ENCODE peak calls at places on chromosomes 11 and 22, in six cellular contexts. I is mammary epithelial cell, B is heart left ventricle, P is left lung, Y is uterus, O is mucosa of descending colon. E is an unnamed sample.

GRCh38 chr11:106917973-106918372 is 100.3 kb downstream of the GUCY1A2 start:
- DNase-seq in I (no peak), B (no peak), P (no peak), Y (no peak), O (peak; percentile 3), E (no peak)

GRCh38 chr11:29063630-29064361 is 953.0 kb downstream of the KCNA4 start:
- DNase-seq in I (no peak), B (no peak), P (no peak), Y (no peak), O (no peak), E (no peak)

GRCh38 chr11:44397586-44398178 is 87.7 kb upstream of the ALX4 start:
- DNase-seq in I (no peak), B (no peak), P (no peak), Y (no peak), O (no peak), E (no peak)

GRCh38 chr11:71476031-71476430 is 23.0 kb downstream of the NADSYN1 start:
- DNase-seq in I (no peak), B (no peak), P (no peak), Y (no peak), O (no peak), E (no peak)

GRCh38 chr22:47095395-47096122 is 333.1 kb downstream of the TBC1D22A start:
- DNase-seq in I (no peak), B (no peak), P (no peak), Y (no peak), O (no peak), E (no peak)

GRCh38 chr11:128725630-128726461 is 32.0 kb downstream of the FLI1 start:
- DNase-seq in I (peak; percentile 68), B (no peak), P (no peak), Y (no peak), O (peak; percentile 57), E (peak; percentile 61)

GRCh38 chr11:107508201-107508857 is 50.7 kb upstream of the CWF19L2 start:
- DNase-seq in I (no peak), B (no peak), P (no peak), Y (no peak), O (no peak), E (no peak)

GRCh38 chr22:45688606-45689080 is 17.0 kb downstream of the ATXN10 start:
- DNase-seq in I (peak; percentile 62), B (no peak), P (no peak), Y (no peak), O (no peak), E (no peak)

GRCh38 chr11:118930152-118930712 is 4.5 kb upstream of the BCL9L start:
- DNase-seq in I (peak; percentile 91), B (peak; percentile 84), P (peak; percentile 88), Y (peak; percentile 91), O (peak; percentile 98), E (peak; percentile 89)

GRCh38 chr11:101438126-101438525 is 145.7 kb downstream of the TRPC6 start:
- DNase-seq in I (no peak), B (no peak), P (no peak), Y (no peak), O (no peak), E (no peak)

GRCh38 chr22:44158766-44159165 is 22.0 kb upstream of the PARVG start:
- DNase-seq in I (no peak), B (no peak), P (no peak), Y (no peak), O (no peak), E (no peak)

GRCh38 chr11:45599161-45599943 is 66.1 kb downstream of the CHST1 start:
- DNase-seq in I (no peak), B (no peak), P (no peak), Y (no peak), O (no peak), E (no peak)

GRCh38 chr11:116853461-116854073 is 16.1 kb upstream of the APOA1 start:
- DNase-seq in I (peak; percentile 96), B (no peak), P (no peak), Y (no peak), O (peak; percentile 59), E (peak; percentile 28)

GRCh38 chr11:29485641-29486040 is 531.2 kb downstream of the KCNA4 start:
- DNase-seq in I (no peak), B (no peak), P (no peak), Y (no peak), O (no peak), E (no peak)

GRCh38 chr11:58905141-58905715 is 34.1 kb upstream of the GLYATL1 start:
- DNase-seq in I (peak; percentile 74), B (peak; percentile 22), P (no peak), Y (no peak), O (no peak), E (no peak)

GRCh38 chr11:68099474-68100405 is 21.4 kb downstream of the CHKA start:
- DNase-seq in I (no peak), B (peak; percentile 35), P (peak; percentile 70), Y (no peak), O (peak; percentile 70), E (peak; percentile 11)

GRCh38 chr22:19714320-19715252 is at the start of gene SEPTIN5:
- DNase-seq in I (no peak), B (peak; percentile 36), P (no peak), Y (no peak), O (no peak), E (no peak)

GRCh38 chr22:24106385-24107381 is 74.6 kb upstream of the SUSD2 start:
- DNase-seq in I (no peak), B (no peak), P (no peak), Y (peak; percentile 31), O (peak; percentile 22), E (peak; percentile 44)
- TF ChIP-seq CTCF in I (no peak), B (peak; percentile 28), P (no peak), Y (peak; percentile 50), O (no peak), E (no peak)

GRCh38 chr11:10379433-10379832 is 74.6 kb downstream of the ADM start:
- DNase-seq in I (no peak), B (no peak), P (no peak), Y (no peak), O (no peak), E (no peak)
- H3K4me3 ChIP-seq in I (no peak overlapping the region), B (no peak overlapping the region), P (no peak overlapping the region), Y (no peak overlapping the region), O (no peak overlapping the region), E (no peak overlapping the region)

GRCh38 chr11:2375341-2375853 is 1.7 kb upstream of the CD81 start:
- DNase-seq in I (no peak), B (peak; percentile 75), P (no peak), Y (no peak), O (no peak), E (no peak)
- TF ChIP-seq CTCF in I (no peak), B (no peak), P (no peak), Y (no peak), O (no peak), E (no peak)

DNA sequence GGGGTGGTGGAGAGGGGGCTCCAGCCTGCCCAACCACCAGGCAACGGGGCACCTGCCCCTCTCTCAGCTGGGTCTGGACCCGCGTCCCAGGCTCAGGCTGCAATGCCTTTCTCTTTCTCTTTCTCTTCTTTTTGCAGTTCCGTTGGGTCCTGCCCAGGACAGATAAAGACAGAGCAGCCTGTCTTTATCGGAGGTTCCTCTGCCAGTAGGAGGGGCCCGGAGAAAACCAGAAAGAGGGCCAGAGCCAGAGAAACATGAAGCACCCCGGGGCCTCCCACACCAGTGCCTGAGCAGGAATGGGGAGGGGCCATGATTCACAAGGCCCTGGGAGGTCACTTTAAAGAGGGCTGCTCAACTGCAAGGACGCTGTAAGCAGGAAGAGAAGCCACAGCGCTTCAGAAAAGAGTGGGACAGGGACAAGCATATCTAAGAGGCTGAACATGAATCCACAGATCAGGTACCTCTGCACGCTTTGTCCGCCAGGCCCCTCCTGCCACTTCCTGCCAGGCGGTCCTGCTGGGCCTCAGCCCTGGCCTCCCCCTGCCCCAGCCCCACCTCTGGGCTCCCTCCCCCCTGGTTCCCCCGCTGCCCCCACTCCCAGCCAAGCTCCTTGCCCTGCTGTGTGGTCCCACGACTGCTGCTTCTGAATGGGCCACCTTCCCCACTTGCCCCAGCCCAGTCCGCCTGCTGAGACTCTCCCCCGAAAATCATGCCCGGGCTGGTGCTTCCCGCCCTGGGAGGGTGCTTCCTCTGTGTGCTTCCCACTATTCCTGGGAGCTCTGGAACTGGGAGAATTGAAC is at the start of gene APOBEC3C:
- DNase-seq in I (peak; percentile 86), B (peak; percentile 77), P (peak; percentile 86), Y (peak; percentile 89), O (peak; percentile 87), E (peak; percentile 85)
- H3K4me3 ChIP-seq in I (peak within 1 kb of the TSS; percentile 62), B (peak within 1 kb of the TSS; percentile 63), P (peak within 1 kb of the TSS; percentile 32), Y (peak within 1 kb of the TSS; percentile 54), O (no peak within 1 kb of the TSS), E (peak within 1 kb of the TSS; percentile 47)

GRCh38 chr22:30469165-30469564 is 2.7 kb downstream of the SEC14L3 start:
- DNase-seq in I (no peak), B (no peak), P (no peak), Y (no peak), O (no peak), E (no peak)
- TF ChIP-seq CTCF in I (no peak), B (no peak), P (no peak), Y (no peak), O (no peak), E (no peak)

GRCh38 chr11:7899418-7899817 is 31.6 kb downstream of the OR10A6 start:
- DNase-seq in I (no peak), B (no peak), P (no peak), Y (no peak), O (no peak), E (no peak)

GRCh38 chr11:7898666-7899283 is 32.3 kb downstream of the OR10A6 start:
- DNase-seq in I (no peak), B (no peak), P (no peak), Y (no peak), O (no peak), E (no peak)

GRCh38 chr11:7893792-7894191 is 37.3 kb downstream of the OR10A6 start:
- DNase-seq in I (no peak), B (no peak), P (peak; percentile 46), Y (no peak), O (peak; percentile 58), E (no peak)

GRCh38 chr11:7894251-7894650 is 36.8 kb downstream of the OR10A6 start:
- DNase-seq in I (no peak), B (no peak), P (no peak), Y (no peak), O (peak; percentile 68), E (no peak)

DNA sequence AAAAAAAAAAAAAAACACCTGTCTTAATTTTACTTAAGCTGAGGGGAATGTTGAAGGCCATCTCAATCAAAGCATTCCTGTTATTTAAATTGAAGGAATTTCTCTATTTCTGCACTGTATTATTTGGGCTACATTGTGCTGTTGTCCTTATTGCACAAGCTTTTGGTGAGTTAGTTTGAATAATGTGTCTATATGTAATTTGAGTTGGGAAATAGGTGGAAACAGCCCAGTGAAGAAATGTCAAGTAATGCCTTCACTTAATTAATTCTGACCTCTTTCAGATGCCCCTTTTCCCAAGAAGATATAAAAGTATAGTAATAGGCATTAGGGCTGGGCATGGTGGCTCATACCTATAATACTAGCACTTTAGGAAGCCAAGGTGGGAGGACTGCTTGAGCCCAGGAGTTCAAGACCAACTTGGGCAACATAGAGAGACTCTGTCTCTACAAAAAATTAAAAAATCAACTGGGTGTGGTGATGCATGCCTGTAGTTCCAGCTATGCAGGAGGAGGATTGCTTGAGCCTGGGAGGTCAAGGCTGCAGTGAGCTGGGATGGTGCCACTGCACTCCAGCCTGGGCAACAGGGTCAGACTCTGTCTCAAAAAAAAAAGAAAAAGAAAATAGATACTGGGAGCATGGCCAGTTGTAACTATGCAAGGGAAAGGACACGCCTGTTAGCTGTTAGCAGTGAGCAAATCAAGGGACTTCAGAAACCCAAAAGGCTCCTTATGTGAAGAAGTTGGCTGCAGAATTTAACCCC is 34.9 kb downstream of the OR10A6 start:
- DNase-seq in I (no peak), B (no peak), P (no peak), Y (no peak), O (no peak), E (no peak)
- H3K4me3 ChIP-seq in I (no peak overlapping the region), B (no peak overlapping the region), P (no peak overlapping the region), Y (no peak overlapping the region), O (no peak overlapping the region), E (no peak overlapping the region)

GRCh38 chr11:12693485-12694181 is 19.4 kb downstream of the TEAD1 start:
- DNase-seq in I (peak; percentile 99), B (peak; percentile 59), P (no peak), Y (peak; percentile 49), O (peak; percentile 62), E (no peak)
- TF ChIP-seq CTCF in I (no peak), B (no peak), P (no peak), Y (no peak), O (no peak), E (no peak)

E was measured in CD8-positive, alpha-beta T cell.